ENCODE peak calls at places on chromosomes 3 and 15, in eight cellular contexts. M is GM12892, U is thyroid gland, B is stomach, O is esophagus muscularis mucosa, I is vagina, Z is lower leg skin, X is ovary. R is an unnamed sample.

GRCh38 chr15:31343831-31344230 is 17.2 kb downstream of the KLF13 start:
- DNase-seq in M (no peak), U (peak), B (no peak), Z (no peak), O (no peak), I (no peak), X (no peak), R (no peak)

GRCh38 chr15:60006203-60006782 is 2.2 kb downstream of the FOXB1 start:
- DNase-seq in B (no peak), M (no peak), X (no peak), Z (no peak), O (no peak), U (no peak), I (no peak), R (peak)

GRCh38 chr15:64354683-64355558 is 1.1 kb downstream of the CSNK1G1 start:
- DNase-seq in B (no peak), X (no peak), M (no peak), O (no peak), Z (no peak), I (no peak), U (no peak), R (no peak)

GRCh38 chr3:72569754-72570440 is 278.3 kb downstream of the SHQ1 start:
- DNase-seq in Z (no peak), O (no peak), B (no peak), X (no peak), M (no peak), U (no peak), I (no peak), R (no peak)

GRCh38 chr3:107752202-107752990 is 229.6 kb downstream of the BBX start:
- DNase-seq in X (no peak), M (no peak), B (no peak), O (no peak), I (no peak), Z (no peak), U (no peak), R (no peak)

GRCh38 chr15:81000626-81001179 is at the start of gene TLNRD1:
- DNase-seq in O (peak), B (peak), M (peak), I (no peak), U (peak), Z (peak), X (peak), R (peak)

GRCh38 chr15:52790166-52790708 is at the start of gene ONECUT1:
- DNase-seq in B (peak), M (peak), I (no peak), U (peak), O (no peak), X (no peak), Z (no peak), R (peak)

GRCh38 chr3:15630646-15631350 is 29.3 kb downstream of the BTD start:
- DNase-seq in B (no peak), U (peak), I (no peak), O (no peak), X (no peak), Z (no peak), M (no peak), R (no peak)

GRCh38 chr15:74511583-74511982 is 29.4 kb upstream of the ARID3B start:
- DNase-seq in I (no peak), Z (no peak), B (no peak), O (no peak), X (no peak), U (no peak), M (no peak), R (no peak)

GRCh38 chr3:46846624-46847542 is 16.4 kb downstream of the MYL3 start:
- DNase-seq in U (no peak), B (peak), O (no peak), M (no peak), X (peak), Z (peak), I (peak), R (no peak)

GRCh38 chr3:190865828-190866227 is 3.3 kb upstream of the GMNC start:
- DNase-seq in O (no peak), I (no peak), B (no peak), U (no peak), X (no peak), M (no peak), Z (no peak), R (no peak)

GRCh38 chr3:32706348-32707025 is 21.5 kb downstream of the CNOT10 start:
- DNase-seq in B (no peak), X (no peak), Z (no peak), I (no peak), O (no peak), U (no peak), M (no peak), R (no peak)

GRCh38 chr3:133674290-133674912 is 12.7 kb upstream of the TOPBP1 start:
- DNase-seq in X (no peak), M (no peak), I (no peak), Z (no peak), O (no peak), U (no peak), B (no peak), R (no peak)

GRCh38 chr3:183823963-183824362 is 1.4 kb downstream of the MAP6D1 start:
- DNase-seq in M (no peak), I (no peak), Z (no peak), O (no peak), B (no peak), X (no peak), U (no peak), R (no peak)

GRCh38 chr15:29686079-29686425 is 136.2 kb downstream of the TJP1 start:
- DNase-seq in O (no peak), Z (no peak), U (no peak), X (no peak), I (peak), B (no peak), M (no peak), R (no peak)

GRCh38 chr15:36798366-36798765 is 218.9 kb downstream of the CDIN1 start:
- DNase-seq in I (no peak), U (no peak), B (no peak), X (no peak), Z (no peak), M (no peak), O (no peak), R (no peak)

GRCh38 chr3:29775352-29775751 is 494.5 kb downstream of the RBMS3 start:
- DNase-seq in X (no peak), M (no peak), B (no peak), I (no peak), O (no peak), Z (no peak), U (no peak), R (no peak)

GRCh38 chr3:54322354-54322753 is 200.0 kb downstream of the CACNA2D3 start:
- DNase-seq in O (no peak), Z (no peak), M (no peak), U (no peak), B (peak), X (no peak), I (no peak), R (no peak)

GRCh38 chr3:155420869-155421486 is 127.5 kb upstream of the STRIT1 start:
- DNase-seq in B (no peak), U (no peak), X (no peak), O (peak), M (no peak), I (no peak), Z (no peak), R (no peak)

GRCh38 chr3:104990758-104991157 is 376.0 kb upstream of the ALCAM start:
- DNase-seq in B (no peak), U (no peak), X (no peak), Z (no peak), I (no peak), M (no peak), O (no peak), R (no peak)

GRCh38 chr3:103532986-103533385 is 1098.2 kb downstream of the ZPLD1 start:
- DNase-seq in B (no peak), I (no peak), M (no peak), U (no peak), O (no peak), X (no peak), Z (no peak), R (no peak)

GRCh38 chr3:134406331-134407246 is 32.3 kb upstream of the AMOTL2 start:
- DNase-seq in I (no peak), U (peak), O (no peak), B (peak), Z (no peak), X (no peak), M (no peak), R (peak)

GRCh38 chr3:66399529-66400232 is 101.1 kb downstream of the LRIG1 start:
- DNase-seq in I (no peak), Z (peak), O (no peak), M (no peak), B (no peak), U (no peak), X (no peak), R (no peak)

GRCh38 chr3:46917257-46917656 is 39.7 kb downstream of the PTH1R start:
- DNase-seq in X (no peak), M (no peak), B (no peak), Z (no peak), I (no peak), O (no peak), U (no peak), R (no peak)

GRCh38 chr3:71469131-71469430 is 114.4 kb downstream of the FOXP1 start:
- DNase-seq in I (no peak), M (no peak), O (no peak), X (no peak), Z (no peak), U (no peak), B (no peak), R (no peak)

GRCh38 chr3:173932624-173933023 is 535.1 kb downstream of the NLGN1 start:
- DNase-seq in B (no peak), O (no peak), I (no peak), U (peak), M (no peak), X (no peak), Z (no peak), R (no peak)

GRCh38 chr3:129087138-129087702 is 26.6 kb downstream of the GP9 start:
- DNase-seq in U (no peak), M (no peak), B (peak), Z (no peak), I (no peak), O (no peak), X (peak), R (no peak)

GRCh38 chr3:73580343-73580742 is 44.4 kb downstream of the PDZRN3 start:
- DNase-seq in U (no peak), X (no peak), M (no peak), I (no peak), Z (no peak), B (no peak), O (no peak), R (no peak)

GRCh38 chr3:69838217-69838616 is 99.0 kb downstream of the MITF start:
- DNase-seq in I (no peak), M (no peak), X (no peak), O (no peak), B (no peak), Z (no peak), U (no peak), R (no peak)

GRCh38 chr15:78131295-78132021 is at the start of gene CIB2:
- DNase-seq in B (peak), O (no peak), X (peak), U (peak), M (peak), I (no peak), Z (peak), R (peak)

GRCh38 chr3:122918576-122919290 is 108.8 kb downstream of the SEMA5B start:
- DNase-seq in X (no peak), U (peak), O (no peak), I (no peak), B (no peak), M (no peak), Z (no peak), R (no peak)

GRCh38 chr3:157081681-157082210 is 78.2 kb downstream of the CCNL1 start:
- DNase-seq in Z (peak), U (peak), I (no peak), M (peak), X (peak), O (peak), B (peak), R (peak)
- TF ChIP-seq POLR2A in Z (no peak), U (no peak), I (no peak), M (no peak), X (no peak), O (no peak), B (no peak), R (peak)

DNA sequence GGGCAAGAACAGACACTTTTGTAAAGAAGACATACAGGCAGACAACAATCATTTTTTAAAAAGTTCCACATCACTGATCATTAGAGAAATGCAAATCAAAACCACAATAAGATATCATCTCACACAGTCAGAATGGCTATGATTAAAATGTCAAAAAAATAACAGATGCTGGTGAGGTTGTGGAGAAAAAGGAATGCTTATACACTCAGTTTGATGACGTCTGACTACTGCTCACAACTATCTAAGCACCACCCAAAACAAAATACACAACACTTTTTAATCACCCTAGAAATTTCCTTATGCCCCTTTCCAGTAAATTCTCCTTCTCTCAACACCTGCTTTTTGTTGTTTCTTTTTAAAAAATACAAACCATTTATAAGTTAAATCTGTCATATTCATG is 228.8 kb downstream of the ISL2 start:
- DNase-seq in Z (no peak), B (no peak), I (no peak), U (no peak), X (no peak), O (no peak), M (no peak), R (no peak)
- TF ChIP-seq POLR2A in Z (no peak), B (no peak), I (no peak), U (no peak), X (no peak), O (no peak), M (no peak), R (no peak)

DNA sequence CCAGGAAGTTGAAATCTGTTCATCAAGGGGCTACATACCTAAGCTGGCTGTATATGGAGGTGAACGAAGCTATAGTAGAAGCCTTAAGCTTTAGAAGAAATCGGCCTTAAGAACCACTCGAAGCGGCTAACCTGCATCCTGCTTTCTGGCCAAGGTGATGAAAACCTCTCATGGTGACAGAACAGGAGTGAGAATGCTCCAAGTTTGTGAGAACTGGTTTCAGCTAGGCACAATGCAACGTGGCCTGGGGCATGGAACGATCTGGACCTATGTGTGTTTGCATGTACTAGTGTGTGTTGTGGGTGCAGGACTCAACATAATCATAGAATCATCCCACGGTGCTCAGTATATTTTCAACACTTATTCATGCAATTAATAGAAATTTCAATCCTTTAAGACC is 31.4 kb upstream of the SPTBN5 start:
- DNase-seq in B (no peak), U (no peak), M (no peak), Z (no peak), O (no peak), X (no peak), I (no peak), R (no peak)
- TF ChIP-seq POLR2A in B (no peak), U (no peak), M (no peak), Z (no peak), O (no peak), X (no peak), I (no peak), R (no peak)

GRCh38 chr3:197354195-197355059 is 56.0 kb upstream of the DLG1 start:
- DNase-seq in X (peak), B (peak), U (peak), O (no peak), M (peak), I (no peak), Z (no peak), R (no peak)
- TF ChIP-seq POLR2A in X (no peak), B (no peak), U (no peak), O (no peak), M (no peak), I (no peak), Z (no peak), R (no peak)

GRCh38 chr3:101461451-101461850 is 51.6 kb downstream of the SENP7 start:
- DNase-seq in Z (no peak), X (no peak), M (no peak), I (no peak), O (no peak), U (no peak), B (no peak), R (no peak)

GRCh38 chr3:101464235-101464634 is 48.8 kb downstream of the SENP7 start:
- DNase-seq in M (no peak), I (no peak), Z (no peak), O (no peak), U (no peak), X (no peak), B (no peak), R (no peak)

GRCh38 chr3:101466465-101467309 is 46.3 kb downstream of the SENP7 start:
- DNase-seq in U (peak), I (no peak), M (no peak), X (no peak), B (peak), Z (no peak), O (no peak), R (peak)
- TF ChIP-seq POLR2A in U (no peak), I (no peak), M (no peak), X (no peak), B (no peak), Z (no peak), O (no peak), R (no peak)

DNA sequence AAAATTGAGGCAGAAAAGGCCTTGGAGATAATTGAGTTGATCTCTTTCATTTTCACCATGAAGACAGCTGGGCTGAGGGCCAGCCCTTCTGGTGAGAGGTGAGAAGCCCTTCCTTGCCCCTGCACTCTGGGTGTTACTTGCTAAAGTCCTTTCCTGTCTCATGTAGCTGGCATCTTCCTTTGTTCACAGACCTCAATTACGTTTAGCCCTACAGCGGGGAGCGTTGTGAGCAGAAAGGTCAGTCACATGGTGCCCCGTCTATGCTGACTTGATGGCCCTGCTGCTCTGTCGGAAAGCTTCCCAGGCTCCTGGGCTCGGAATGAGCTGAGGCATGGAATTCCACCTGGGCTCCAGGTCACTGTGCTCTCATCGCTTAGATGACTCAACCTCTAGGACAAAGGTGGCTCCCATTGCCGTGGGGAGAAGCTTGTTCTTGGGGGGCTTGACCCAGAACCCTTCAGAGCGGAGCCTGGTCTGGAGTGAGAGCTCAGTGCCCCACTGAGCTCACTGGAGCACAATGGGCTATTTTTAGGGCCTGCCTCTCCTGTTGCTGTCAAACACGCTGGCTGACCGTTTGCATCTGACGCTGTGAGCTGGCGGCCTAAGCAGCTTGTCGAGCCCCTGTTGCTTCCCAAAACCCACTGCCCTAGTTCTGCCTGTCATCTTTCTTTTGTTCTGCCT is 47.0 kb downstream of the RPLP1 start:
- DNase-seq in U (no peak), B (no peak), M (no peak), O (no peak), I (no peak), X (no peak), Z (no peak), R (no peak)
- TF ChIP-seq POLR2A in U (no peak), B (no peak), M (no peak), O (no peak), I (no peak), X (no peak), Z (no peak), R (no peak)

DNA sequence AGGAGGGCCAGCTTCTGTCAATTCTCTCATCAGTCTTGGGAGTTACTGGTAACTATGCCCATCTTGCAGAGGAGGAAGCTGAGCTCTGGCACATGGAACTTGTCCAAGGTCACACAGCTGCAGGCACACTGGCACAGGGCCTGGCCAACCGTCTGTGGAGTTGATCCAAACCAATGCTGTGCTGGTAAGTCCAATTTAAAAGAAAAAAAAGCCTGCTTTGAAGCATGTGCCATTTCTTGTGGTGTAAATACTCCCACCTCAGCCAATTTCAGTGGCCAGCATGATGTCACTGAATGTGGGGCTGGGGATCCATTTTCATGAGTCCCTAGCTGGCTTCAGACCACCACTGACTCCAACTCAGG is 83.4 kb downstream of the CHSY1 start:
- DNase-seq in Z (peak), M (no peak), B (peak), I (no peak), X (no peak), U (no peak), O (no peak), R (no peak)
- TF ChIP-seq POLR2A in Z (no peak), M (no peak), B (no peak), I (no peak), X (no peak), U (no peak), O (no peak), R (no peak)

GRCh38 chr15:90192961-90193786 is 8.0 kb upstream of the SEMA4B start:
- DNase-seq in O (no peak), B (no peak), Z (no peak), I (no peak), X (no peak), U (peak), M (no peak), R (no peak)

GRCh38 chr15:90189781-90190467 is 11.2 kb upstream of the SEMA4B start:
- DNase-seq in Z (no peak), B (no peak), I (no peak), U (no peak), O (no peak), M (no peak), X (no peak), R (no peak)

GRCh38 chr15:90190606-90191343 is 10.4 kb upstream of the SEMA4B start:
- DNase-seq in U (peak), I (no peak), X (no peak), O (no peak), B (peak), Z (peak), M (no peak), R (peak)

GRCh38 chr15:90191344-90191687 is 9.8 kb upstream of the SEMA4B start:
- DNase-seq in Z (no peak), O (no peak), M (no peak), I (no peak), X (no peak), B (no peak), U (no peak), R (no peak)

GRCh38 chr15:90191795-90192494 is 9.2 kb upstream of the SEMA4B start:
- DNase-seq in I (no peak), U (peak), X (peak), Z (peak), M (no peak), O (no peak), B (peak), R (peak)
- TF ChIP-seq POLR2A in I (no peak), U (no peak), X (no peak), Z (no peak), M (no peak), O (no peak), B (no peak), R (peak)